ENCODE peak calls at places on chromosomes 12 and 14, in four cellular contexts. One of them, this sample, is unnamed.
A peak's percentile ranks its signal among the peaks of the same experiment; 100 is the strongest.

GRCh38 chr14:94079891-94080605 is 954 bp downstream of the DDX24 start:
- DNase-seq in HL-60: no peak
- DNase-seq in NCI-H187 treated with DMSO at 0.1 percent for 48 hours: no peak
- DNase-seq in HCT116: no peak
- DNase-seq in this sample: no peak

GRCh38 chr12:32947203-32947795 is 50.7 kb upstream of the PKP2 start:
- DNase-seq in HL-60: no peak
- DNase-seq in NCI-H187 treated with DMSO at 0.1 percent for 48 hours: no peak
- DNase-seq in HCT116: peak; percentile 3
- DNase-seq in this sample: no peak

GRCh38 chr14:99320621-99321235 is 48.7 kb upstream of the BCL11B start:
- DNase-seq in HL-60: no peak
- DNase-seq in NCI-H187 treated with DMSO at 0.1 percent for 48 hours: no peak
- DNase-seq in HCT116: no peak
- DNase-seq in this sample: no peak

GRCh38 chr12:25531502-25532052 is 21.5 kb downstream of the LMNTD1 start:
- DNase-seq in HL-60: no peak
- DNase-seq in NCI-H187 treated with DMSO at 0.1 percent for 48 hours: no peak
- DNase-seq in HCT116: no peak
- DNase-seq in this sample: no peak

GRCh38 chr12:57553343-57554202 is 3.7 kb downstream of the KIF5A start:
- DNase-seq in HL-60: no peak
- DNase-seq in NCI-H187 treated with DMSO at 0.1 percent for 48 hours: peak; percentile 80
- DNase-seq in HCT116: no peak
- DNase-seq in this sample: no peak

GRCh38 chr14:92649934-92650545 is 98.4 kb downstream of the LGMN start:
- DNase-seq in HL-60: peak; percentile 95
- DNase-seq in NCI-H187 treated with DMSO at 0.1 percent for 48 hours: no peak
- DNase-seq in HCT116: no peak
- DNase-seq in this sample: no peak

GRCh38 chr12:6200266-6201198 is at the start of gene CD9:
- DNase-seq in HL-60: no peak
- DNase-seq in NCI-H187 treated with DMSO at 0.1 percent for 48 hours: no peak
- DNase-seq in HCT116: peak; percentile 46
- DNase-seq in this sample: no peak

GRCh38 chr12:111457071-111457470 is 51.3 kb downstream of the SH2B3 start:
- DNase-seq in HL-60: no peak
- DNase-seq in NCI-H187 treated with DMSO at 0.1 percent for 48 hours: no peak
- DNase-seq in HCT116: no peak
- DNase-seq in this sample: no peak

GRCh38 chr14:66174453-66174891 is 311.7 kb upstream of the CCDC196 start:
- DNase-seq in HL-60: no peak
- DNase-seq in NCI-H187 treated with DMSO at 0.1 percent for 48 hours: no peak
- DNase-seq in HCT116: no peak
- DNase-seq in this sample: no peak

GRCh38 chr12:71029302-71029701 is 108.8 kb upstream of the PTPRR start:
- DNase-seq in HL-60: no peak
- DNase-seq in NCI-H187 treated with DMSO at 0.1 percent for 48 hours: no peak
- DNase-seq in HCT116: no peak
- DNase-seq in this sample: no peak

GRCh38 chr12:93777249-93777648 is 100.1 kb downstream of the CRADD start:
- DNase-seq in HL-60: peak; percentile 27
- DNase-seq in NCI-H187 treated with DMSO at 0.1 percent for 48 hours: no peak
- DNase-seq in HCT116: no peak
- DNase-seq in this sample: no peak

GRCh38 chr12:76470028-76470939 is 89.3 kb downstream of the OSBPL8 start:
- DNase-seq in HL-60: peak; percentile 45
- DNase-seq in NCI-H187 treated with DMSO at 0.1 percent for 48 hours: no peak
- DNase-seq in HCT116: no peak
- DNase-seq in this sample: no peak